ENCODE peak calls at places on chromosomes 3 and 15, in five cellular contexts. I is cardiac muscle cell; Z is CD4-positive, CD25-positive, alpha-beta regulatory T cell; R is mesendoderm; N is mammary epithelial cell. A is an unnamed sample.

GRCh38 chr3:124281453-124282316 is 289.8 kb upstream of the ROPN1 start:
- DNase-seq in I (peak), Z (no peak), R (peak), N (peak), A (peak)

GRCh38 chr3:40864146-40864782 is 335.0 kb upstream of the CTNNB1 start:
- DNase-seq in I (no peak), Z (no peak), R (no peak), N (peak), A (no peak)

GRCh38 chr15:64209680-64210334 is 47.0 kb upstream of the PPIB start:
- DNase-seq in I (peak), Z (peak), R (no peak), N (peak), A (no peak)

GRCh38 chr15:84901540-84901939 is 17.1 kb downstream of the SLC28A1 start:
- DNase-seq in I (no peak), Z (no peak), R (no peak), N (no peak), A (no peak)

GRCh38 chr3:37136067-37136466 is 38.3 kb downstream of the LRRFIP2 start:
- DNase-seq in I (no peak), Z (no peak), R (no peak), N (no peak), A (no peak)

GRCh38 chr3:27366062-27366591 is 3.1 kb downstream of the NEK10 start:
- DNase-seq in I (no peak), Z (no peak), R (no peak), N (no peak), A (no peak)

GRCh38 chr3:25661694-25662455 is 2.8 kb downstream of the TOP2B start:
- DNase-seq in I (peak), Z (no peak), R (no peak), N (no peak), A (no peak)

GRCh38 chr15:51004103-51004536 is 90.6 kb downstream of the TNFAIP8L3 start:
- DNase-seq in I (no peak), Z (no peak), R (peak), N (peak), A (no peak)

GRCh38 chr3:96467639-96468038 is 346.8 kb upstream of the EPHA6 start:
- DNase-seq in I (no peak), Z (no peak), R (no peak), N (no peak), A (no peak)

GRCh38 chr3:143885803-143886427 is 37.6 kb upstream of the SLC9A9 start:
- DNase-seq in I (peak), Z (peak), R (peak), N (peak), A (peak)

GRCh38 chr3:153658151-153658550 is 463.0 kb upstream of the ARHGEF26 start:
- DNase-seq in I (peak), Z (no peak), R (no peak), N (no peak), A (no peak)

GRCh38 chr15:63896336-63897115 is 62.8 kb upstream of the HERC1 start:
- DNase-seq in I (peak), Z (no peak), R (peak), N (peak), A (no peak)

GRCh38 chr3:60291115-60291514 is 960.1 kb downstream of the FHIT start:
- DNase-seq in I (no peak), Z (no peak), R (no peak), N (no peak), A (no peak)

DNA sequence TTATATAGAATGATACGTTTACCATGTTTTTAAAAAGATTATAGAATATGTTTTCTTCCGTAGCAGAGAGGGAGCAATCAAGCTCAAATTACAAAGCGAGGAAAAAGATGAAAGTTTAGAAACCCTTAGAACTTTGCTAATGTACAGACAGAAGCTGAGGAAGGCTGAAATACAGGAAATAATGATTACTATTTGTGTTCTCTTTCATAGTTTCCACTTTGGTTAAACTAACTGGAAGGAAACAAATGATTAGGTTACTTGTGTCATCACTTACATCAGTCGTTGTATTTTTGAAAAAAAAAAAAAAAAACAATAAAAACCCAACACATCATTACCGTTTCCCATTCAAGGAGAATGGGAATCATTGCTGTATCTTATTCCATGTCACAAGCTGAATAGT is 337.8 kb upstream of the CBLB start:
- DNase-seq in I (no peak), Z (no peak), R (no peak), N (no peak), A (no peak)
- H3K4me3 ChIP-seq in I (no peak), Z (peak), R (no peak), N (no peak), A (no peak)

DNA sequence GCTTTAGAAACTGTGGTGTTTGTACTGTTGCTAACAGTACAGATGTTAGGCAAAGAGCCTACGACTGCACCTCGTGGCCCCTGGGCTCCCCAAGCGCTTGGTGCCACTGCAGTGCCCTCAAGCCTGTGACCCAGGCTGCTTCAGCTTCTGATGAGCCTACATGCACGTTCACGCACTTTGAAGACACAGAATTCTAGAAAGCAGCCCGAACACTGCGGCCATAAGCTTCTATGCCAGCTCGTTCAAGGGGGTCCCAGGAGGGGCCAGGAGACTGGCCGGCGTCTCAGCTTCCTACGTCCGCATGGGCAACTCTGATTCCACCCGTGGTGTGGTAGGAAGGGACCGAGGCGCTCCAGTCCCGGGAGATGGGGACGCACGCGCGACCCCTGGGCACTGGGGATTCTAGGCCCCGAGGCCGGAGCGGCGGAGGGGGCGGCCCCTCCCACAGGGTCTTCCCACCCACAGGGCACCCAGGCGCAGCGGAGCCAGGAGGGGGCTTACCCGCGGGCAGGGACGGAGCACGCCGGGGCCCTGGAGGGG is 653 bp downstream of the MYO5C start:
- DNase-seq in I (peak), Z (no peak), R (peak), N (no peak), A (peak)
- H3K4me3 ChIP-seq in I (peak), Z (no peak), R (peak), N (no peak), A (peak)

GRCh38 chr3:138032567-138032966 is 22.6 kb downstream of the CLDN18 start:
- DNase-seq in I (no peak), Z (no peak), R (no peak), N (no peak), A (no peak)

GRCh38 chr3:138033202-138033691 is 23.3 kb downstream of the CLDN18 start:
- DNase-seq in I (no peak), Z (no peak), R (no peak), N (no peak), A (no peak)

GRCh38 chr3:138034918-138035317 is 25.0 kb downstream of the CLDN18 start:
- DNase-seq in I (no peak), Z (no peak), R (no peak), N (peak), A (no peak)

GRCh38 chr3:138038725-138039462 is 28.9 kb downstream of the CLDN18 start:
- DNase-seq in I (no peak), Z (no peak), R (peak), N (no peak), A (no peak)

DNA sequence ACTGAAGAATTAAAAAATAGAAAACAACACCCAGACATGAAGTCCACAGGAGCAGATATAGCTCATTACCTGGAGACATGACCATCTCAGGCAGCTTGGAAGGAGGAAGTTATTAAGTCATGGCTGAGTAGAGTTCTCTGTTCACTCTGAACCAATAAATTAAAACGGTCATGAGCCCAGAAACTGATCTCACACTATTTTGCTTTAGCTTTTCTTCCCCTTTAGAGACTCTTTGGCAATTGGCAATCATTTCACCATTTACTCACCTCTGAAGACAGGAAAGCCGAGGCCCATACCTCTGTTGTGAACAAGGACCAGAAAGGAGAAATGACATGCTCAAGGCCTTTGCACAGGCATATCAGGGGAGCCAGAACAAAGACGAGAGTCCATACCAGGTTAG is 26.6 kb downstream of the CLDN18 start:
- DNase-seq in I (no peak), Z (no peak), R (no peak), N (no peak), A (no peak)
- H3K4me3 ChIP-seq in I (no peak), Z (no peak), R (no peak), N (no peak), A (no peak)

DNA sequence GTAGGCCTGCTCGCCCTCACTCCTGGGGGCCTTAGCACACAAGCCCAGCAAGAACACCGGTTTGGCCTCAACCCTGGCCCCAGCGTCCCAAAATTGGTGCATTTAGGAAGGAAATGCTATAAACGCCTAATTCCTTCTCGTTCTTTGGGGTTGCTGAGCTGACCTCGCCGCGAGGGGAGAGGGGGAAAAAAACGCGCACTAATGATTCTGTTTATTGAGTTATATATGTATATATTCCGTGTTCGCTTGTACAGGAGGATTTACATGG is 3.9 kb downstream of the FEZF2 start:
- DNase-seq in I (no peak), Z (no peak), R (no peak), N (no peak), A (no peak)
- H3K4me3 ChIP-seq in I (peak), Z (no peak), R (no peak), N (no peak), A (peak)

DNA sequence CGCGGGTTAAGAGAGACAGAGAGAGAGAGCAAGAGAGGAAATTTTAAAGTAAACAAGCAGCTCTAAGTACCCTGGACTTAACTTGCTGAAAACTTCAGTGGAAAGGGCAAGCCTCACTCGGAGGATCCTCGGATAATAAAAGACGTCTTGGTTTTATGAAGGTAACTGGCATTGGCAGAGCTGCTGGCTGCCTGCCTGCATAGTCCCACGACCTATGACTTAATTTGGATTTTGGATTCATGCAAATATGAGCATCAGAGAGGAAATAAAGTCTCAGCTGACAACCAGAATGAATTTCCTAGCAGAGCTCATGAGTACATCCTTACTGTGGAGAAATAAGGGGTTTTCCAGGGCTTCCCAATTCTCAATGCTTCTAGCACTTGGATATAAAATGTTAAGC is 95.1 kb upstream of the PDZRN3 start:
- DNase-seq in I (no peak), Z (no peak), R (no peak), N (no peak), A (no peak)
- H3K4me3 ChIP-seq in I (no peak), Z (no peak), R (no peak), N (no peak), A (no peak)

DNA sequence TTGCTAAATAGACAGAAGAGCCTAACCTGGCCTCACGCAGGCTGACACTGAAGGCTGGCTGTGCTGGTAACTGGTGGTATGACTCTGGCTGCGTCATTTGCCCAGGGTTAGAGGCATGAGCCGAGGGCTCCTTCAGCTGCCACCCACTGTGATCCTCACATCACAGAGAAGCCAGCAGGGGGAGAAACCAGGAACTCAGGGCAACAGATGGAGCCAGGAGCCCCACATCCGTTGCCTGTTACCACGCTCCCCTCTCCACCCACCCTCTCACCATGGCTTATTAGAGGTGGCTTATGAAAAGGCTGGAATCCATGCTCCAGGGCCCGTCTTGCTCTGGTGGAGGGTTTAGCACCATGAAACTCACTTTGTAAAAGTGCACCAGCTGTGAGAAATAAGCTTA is 60.7 kb downstream of the ASB7 start:
- DNase-seq in I (no peak), Z (no peak), R (peak), N (no peak), A (peak)
- H3K4me3 ChIP-seq in I (no peak), Z (no peak), R (no peak), N (no peak), A (no peak)

GRCh38 chr3:71268462-71268999 is 315.0 kb downstream of the FOXP1 start:
- DNase-seq in I (no peak), Z (no peak), R (no peak), N (no peak), A (no peak)
- H3K4me3 ChIP-seq in I (no peak), Z (no peak), R (no peak), N (no peak), A (no peak)

GRCh38 chr15:24858737-24859601 is 95.8 kb upstream of the SNRPN start:
- DNase-seq in I (peak), Z (no peak), R (peak), N (no peak), A (no peak)

GRCh38 chr15:24857777-24858176 is 97.0 kb upstream of the SNRPN start:
- DNase-seq in I (no peak), Z (no peak), R (peak), N (no peak), A (no peak)

GRCh38 chr15:24861014-24861690 is 93.6 kb upstream of the SNRPN start:
- DNase-seq in I (no peak), Z (no peak), R (no peak), N (no peak), A (no peak)

GRCh38 chr15:24856397-24857093 is 98.2 kb upstream of the SNRPN start:
- DNase-seq in I (peak), Z (no peak), R (peak), N (no peak), A (peak)

DNA sequence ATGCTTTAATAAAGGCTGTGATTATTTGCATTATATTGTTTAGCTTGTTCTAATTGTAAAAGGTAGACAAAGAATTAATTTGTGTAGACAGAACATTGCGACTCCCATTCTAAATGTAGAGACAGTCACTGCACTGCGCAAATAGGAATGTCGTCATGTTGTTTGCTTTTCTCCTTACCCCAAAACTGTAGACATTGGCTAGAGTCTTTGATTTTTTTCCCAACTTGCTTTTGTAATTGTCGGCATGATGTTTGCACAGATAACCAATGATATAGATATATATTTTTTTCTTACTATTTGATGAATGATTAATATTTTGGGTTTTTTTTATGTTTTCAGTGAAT is 97.7 kb upstream of the SNRPN start:
- DNase-seq in I (peak), Z (no peak), R (peak), N (no peak), A (no peak)
- H3K4me3 ChIP-seq in I (peak), Z (no peak), R (no peak), N (no peak), A (no peak)

DNA sequence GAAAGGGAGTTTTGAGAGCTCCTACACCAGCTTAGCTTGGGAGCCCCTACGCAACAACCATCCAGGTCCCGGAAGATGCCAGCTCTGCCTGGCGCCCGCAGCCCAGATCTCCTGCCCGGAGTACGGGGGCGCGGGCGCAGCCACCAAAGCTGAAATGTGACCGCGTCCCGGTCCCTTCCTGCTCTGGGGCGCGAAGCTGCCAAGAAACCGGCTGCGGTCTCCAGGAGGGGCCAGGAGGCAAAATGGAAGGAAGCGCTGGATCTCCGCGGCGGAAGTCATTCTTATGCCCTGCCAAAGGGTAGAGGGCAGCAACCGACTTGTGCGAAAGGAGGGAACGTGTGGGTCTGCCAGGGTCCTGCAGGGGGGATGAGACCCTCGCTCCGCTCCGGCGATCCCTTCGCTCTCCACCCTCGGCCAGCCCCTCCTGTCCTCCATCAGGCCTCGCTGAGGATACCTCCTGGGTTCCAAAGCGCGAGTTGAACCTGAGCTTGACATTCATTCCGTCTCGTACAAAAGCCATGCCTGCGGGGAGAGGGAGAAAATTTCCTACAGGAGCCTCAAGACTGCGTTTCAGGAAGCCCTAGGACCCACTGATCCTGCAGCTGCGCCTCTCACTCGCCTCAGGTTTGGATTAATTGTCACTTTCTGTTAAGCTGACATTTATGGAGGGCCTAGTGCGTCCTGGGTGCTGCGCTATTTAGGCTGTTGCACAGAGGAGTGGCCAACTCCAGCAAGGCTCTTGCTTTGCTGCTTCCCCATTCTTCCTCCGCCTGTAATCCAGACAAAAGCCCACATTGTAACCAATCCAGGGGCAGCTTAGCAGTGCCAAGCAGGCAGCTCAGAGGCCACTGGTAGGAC is 98.3 kb upstream of the VGLL3 start:
- DNase-seq in I (no peak), Z (no peak), R (no peak), N (peak), A (peak)
- H3K4me3 ChIP-seq in I (no peak), Z (no peak), R (no peak), N (peak), A (peak)

A was measured in H7.